ENCODE peak calls at places on chromosomes 7 and 10, in six cellular contexts. E, Y, R, Z, J and O are unnamed samples.

GRCh38 chr10:60299961-60300883 is 89.5 kb downstream of the ANK3 start:
- DNase-seq in Y (no peak), E (peak; percentile 69), Z (no peak), J (no peak), R (no peak), O (no peak)

GRCh38 chr7:4021413-4021812 is 660.7 kb upstream of the FOXK1 start:
- DNase-seq in E (no peak), R (no peak), Z (no peak), Y (no peak), J (no peak), O (no peak)

GRCh38 chr10:103564799-103565365 is 71.4 kb downstream of the NEURL1 start:
- DNase-seq in J (no peak), Y (no peak), Z (no peak), R (peak; percentile 67), E (peak; percentile 49), O (peak; percentile 69)

GRCh38 chr7:1268076-1268815 is 35.6 kb downstream of the UNCX start:
- DNase-seq in Z (no peak), J (no peak), E (no peak), Y (no peak), R (no peak), O (no peak)

GRCh38 chr7:70571986-70572385 is 560.0 kb upstream of the GALNT17 start:
- DNase-seq in Y (no peak), J (no peak), E (no peak), R (no peak), Z (no peak), O (no peak)

GRCh38 chr10:119737827-119738226 is 12.0 kb downstream of the INPP5F start:
- DNase-seq in Y (no peak), Z (no peak), J (peak; percentile 50), E (peak; percentile 74), R (peak; percentile 94), O (no peak)

GRCh38 chr7:55441668-55442305 is 76.7 kb downstream of the LANCL2 start:
- DNase-seq in J (peak; percentile 29), R (no peak), Y (no peak), Z (no peak), E (no peak), O (no peak)

GRCh38 chr7:64608116-64608910 is 45.4 kb upstream of the ZNF680 start:
- DNase-seq in E (no peak), R (no peak), Y (no peak), Z (no peak), J (no peak), O (no peak)

GRCh38 chr7:73622527-73622908 is 1.8 kb downstream of the MLXIPL start:
- DNase-seq in Y (no peak), Z (no peak), E (no peak), J (no peak), R (no peak), O (no peak)

GRCh38 chr10:24556746-24557742 is 166.6 kb downstream of the ARHGAP21 start:
- DNase-seq in Y (no peak), E (peak; percentile 84), R (peak; percentile 44), Z (no peak), J (peak; percentile 74), O (peak; percentile 36)

GRCh38 chr10:122116331-122116730 is 127.4 kb downstream of the TACC2 start:
- DNase-seq in J (no peak), Z (no peak), Y (no peak), E (peak; percentile 55), R (no peak), O (no peak)

GRCh38 chr7:24572421-24573007 is 738 bp upstream of the PALS2 start:
- DNase-seq in Z (peak; percentile 14), Y (peak; percentile 17), E (peak; percentile 60), J (peak; percentile 33), R (peak; percentile 33), O (peak; percentile 9)

GRCh38 chr10:126207313-126207771 is 180.9 kb downstream of the ADAM12 start:
- DNase-seq in Z (no peak), Y (no peak), J (no peak), R (no peak), E (no peak), O (no peak)

GRCh38 chr10:21340341-21340740 is 185.1 kb downstream of the SKIDA1 start:
- DNase-seq in Y (no peak), R (no peak), Z (no peak), J (no peak), E (no peak), O (no peak)

GRCh38 chr7:139634087-139634486 is 110.6 kb downstream of the CLEC2L start:
- DNase-seq in Z (no peak), J (no peak), E (no peak), Y (no peak), R (no peak), O (no peak)

GRCh38 chr7:16916733-16917132 is 35.0 kb upstream of the AGR3 start:
- DNase-seq in E (no peak), Z (no peak), R (no peak), Y (no peak), J (no peak), O (no peak)

DNA sequence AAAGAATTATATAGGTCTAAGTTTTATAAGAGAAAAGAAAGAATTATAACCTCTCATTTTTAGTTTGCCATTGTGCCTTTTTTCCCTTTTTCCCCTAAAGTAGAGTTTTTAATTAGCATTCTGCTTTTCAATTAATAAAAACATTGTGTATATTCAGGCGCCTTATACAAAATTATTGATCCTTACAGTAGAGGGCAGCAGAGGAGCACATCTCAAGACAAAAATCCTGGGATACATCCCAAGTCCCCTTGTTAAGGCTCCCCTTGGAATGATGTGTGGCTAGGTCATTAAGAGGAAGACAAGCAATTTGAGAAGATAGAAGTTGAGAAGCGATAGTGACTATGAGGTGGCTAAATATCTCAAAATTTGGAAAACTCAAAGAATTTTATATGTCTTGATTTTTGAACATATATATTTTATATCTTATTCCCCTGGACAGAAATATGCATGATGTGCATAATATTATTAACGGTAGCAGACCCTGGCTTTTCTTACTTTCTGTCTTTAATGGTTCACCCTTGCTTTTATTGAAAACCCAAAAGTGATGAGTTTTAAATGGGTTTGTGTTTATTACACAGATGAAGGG is 19.1 kb upstream of the TPK1 start:
- DNase-seq in J (no peak), Z (no peak), R (peak; percentile 35), E (peak; percentile 44), Y (no peak), O (peak; percentile 6)
- TF ChIP-seq CTCF in J (peak; percentile 63), Z (peak; percentile 50), R (peak; percentile 62), E (peak; percentile 65), Y (peak; percentile 62), O (peak; percentile 37)

GRCh38 chr10:49080071-49080470 is 35.3 kb downstream of the VSTM4 start:
- DNase-seq in Z (no peak), E (peak; percentile 61), Y (no peak), R (no peak), J (no peak), O (no peak)

GRCh38 chr10:49080965-49081364 is 34.4 kb downstream of the VSTM4 start:
- DNase-seq in R (no peak), Z (no peak), J (no peak), Y (no peak), E (no peak), O (no peak)

GRCh38 chr10:49079499-49079898 is 35.8 kb downstream of the VSTM4 start:
- DNase-seq in R (no peak), J (no peak), Y (no peak), Z (no peak), E (no peak), O (no peak)

GRCh38 chr10:49076741-49077521 is 38.4 kb downstream of the VSTM4 start:
- DNase-seq in Z (no peak), R (no peak), J (no peak), E (no peak), Y (peak; percentile 2), O (no peak)

DNA sequence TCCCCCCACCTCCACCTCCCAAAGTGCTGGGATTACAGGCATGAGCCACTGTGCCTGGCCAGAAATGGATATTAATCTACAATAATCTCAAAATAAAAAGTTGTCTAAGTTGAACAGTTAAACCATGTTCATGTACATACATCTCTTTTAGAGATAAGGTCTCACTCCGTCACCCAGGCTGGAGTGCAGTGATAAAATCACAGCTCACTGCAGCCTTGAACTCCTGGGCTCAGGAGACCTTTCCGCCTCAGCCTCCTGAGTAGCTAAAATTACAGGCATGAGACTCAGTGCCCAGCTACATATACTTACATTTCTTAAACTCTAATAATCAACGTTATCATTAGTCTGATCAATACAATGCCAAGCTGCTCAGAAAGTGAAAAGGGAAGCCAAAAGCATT is 36.2 kb downstream of the VSTM4 start:
- DNase-seq in J (no peak), Z (no peak), E (no peak), R (no peak), Y (no peak), O (no peak)
- TF ChIP-seq CTCF in J (no peak), Z (no peak), E (no peak), R (no peak), Y (no peak), O (no peak)

GRCh38 chr7:136940122-136940521 is 71.7 kb downstream of the CHRM2 start:
- DNase-seq in J (no peak), Z (no peak), Y (no peak), E (no peak), R (no peak), O (no peak)
- TF ChIP-seq CTCF in J (no peak), Z (no peak), Y (no peak), E (no peak), R (no peak), O (no peak)

DNA sequence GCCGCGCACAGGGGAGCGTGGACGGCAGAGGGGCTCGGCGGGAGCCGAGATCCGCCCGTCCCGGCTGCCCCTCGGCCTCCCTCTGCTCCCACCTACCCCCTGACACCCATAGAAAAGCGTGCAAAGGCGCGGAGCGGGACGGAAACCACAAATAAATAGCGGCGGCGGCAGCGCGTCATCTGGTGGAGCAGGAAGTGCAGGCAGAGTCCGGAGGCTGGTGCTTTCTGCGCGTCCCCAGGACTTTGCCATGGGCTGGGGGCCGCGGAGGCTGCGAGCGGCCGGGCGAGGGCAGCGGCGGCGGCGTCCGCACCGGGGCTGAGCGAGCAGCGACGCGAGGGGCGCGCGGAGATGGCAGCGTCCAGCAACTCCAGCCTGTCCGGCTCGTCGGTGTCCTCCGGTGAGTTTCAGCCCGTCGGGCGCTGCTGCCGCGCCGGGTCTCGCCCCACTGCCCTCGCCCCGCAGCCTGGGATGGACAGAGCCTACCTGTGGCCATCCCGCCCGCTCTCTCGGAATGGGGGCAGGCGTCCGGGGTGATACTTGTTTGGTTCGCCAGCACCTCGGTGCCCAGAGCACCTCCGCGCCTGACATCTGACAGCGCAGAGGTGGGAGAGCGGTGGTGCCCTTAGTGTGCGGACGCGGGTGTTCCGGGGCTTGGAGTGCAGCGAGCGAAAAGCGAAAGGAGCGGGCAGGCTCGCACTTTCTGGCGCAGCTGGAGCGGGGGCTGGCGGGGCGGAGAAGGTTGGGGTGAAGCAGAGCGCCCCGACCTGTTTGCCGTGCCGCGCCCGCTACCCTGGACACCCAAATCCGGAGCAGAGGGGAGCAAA is at the start of gene CHN2:
- DNase-seq in Y (peak; percentile 48), R (peak; percentile 19), E (peak; percentile 79), Z (peak; percentile 21), J (no peak), O (peak; percentile 52)
- TF ChIP-seq CTCF in Y (peak; percentile 14), R (no peak), E (no peak), Z (no peak), J (no peak), O (no peak)